ENCODE peak calls at places on chromosomes 7 and 10, in seven cellular contexts. One of them, this sample, is unnamed.

GRCh38 chr7:5223646-5224340 is 33.8 kb downstream of the WIPI2 start:
- DNase-seq in H9: no peak
- DNase-seq in esophagus squamous epithelium: no peak
- DNase-seq in progenitor cell of endocrine pancreas: no peak
- DNase-seq in cardiac muscle cell: no peak
- DNase-seq in GM12865: no peak
- DNase-seq in spleen: peak
- DNase-seq in this sample: no peak

GRCh38 chr7:28986723-28987122 is 28.6 kb upstream of the TRIL start:
- DNase-seq in spleen: no peak
- DNase-seq in H9: no peak
- DNase-seq in cardiac muscle cell: peak
- DNase-seq in GM12865: no peak
- DNase-seq in esophagus squamous epithelium: no peak
- DNase-seq in progenitor cell of endocrine pancreas: no peak
- DNase-seq in this sample: no peak

GRCh38 chr10:112175409-112175808 is 8.2 kb downstream of the GPAM start:
- DNase-seq in progenitor cell of endocrine pancreas: no peak
- DNase-seq in esophagus squamous epithelium: no peak
- DNase-seq in cardiac muscle cell: no peak
- DNase-seq in GM12865: no peak
- DNase-seq in spleen: no peak
- DNase-seq in H9: no peak
- DNase-seq in this sample: no peak

GRCh38 chr7:47570649-47571050 is 11.3 kb downstream of the TNS3 start:
- DNase-seq in spleen: no peak
- DNase-seq in progenitor cell of endocrine pancreas: no peak
- DNase-seq in GM12865: no peak
- DNase-seq in cardiac muscle cell: peak
- DNase-seq in esophagus squamous epithelium: no peak
- DNase-seq in H9: no peak
- DNase-seq in this sample: no peak

GRCh38 chr7:99012722-99013121 is 131.2 kb downstream of the SMURF1 start:
- DNase-seq in cardiac muscle cell: no peak
- DNase-seq in esophagus squamous epithelium: no peak
- DNase-seq in H9: no peak
- DNase-seq in spleen: no peak
- DNase-seq in progenitor cell of endocrine pancreas: no peak
- DNase-seq in GM12865: no peak
- DNase-seq in this sample: no peak

GRCh38 chr10:92756233-92757065 is 66.7 kb downstream of the HHEX start:
- DNase-seq in GM12865: peak
- DNase-seq in cardiac muscle cell: peak
- DNase-seq in progenitor cell of endocrine pancreas: no peak
- DNase-seq in esophagus squamous epithelium: no peak
- DNase-seq in H9: no peak
- DNase-seq in spleen: no peak
- DNase-seq in this sample: no peak

GRCh38 chr10:68156373-68157185 is 47.3 kb downstream of the MYPN start:
- DNase-seq in H9: peak
- DNase-seq in spleen: no peak
- DNase-seq in progenitor cell of endocrine pancreas: no peak
- DNase-seq in esophagus squamous epithelium: no peak
- DNase-seq in GM12865: peak
- DNase-seq in cardiac muscle cell: peak
- DNase-seq in this sample: peak

GRCh38 chr10:16756561-16757221 is 60.5 kb downstream of the RSU1 start:
- DNase-seq in progenitor cell of endocrine pancreas: no peak
- DNase-seq in esophagus squamous epithelium: no peak
- DNase-seq in H9: no peak
- DNase-seq in spleen: no peak
- DNase-seq in GM12865: no peak
- DNase-seq in cardiac muscle cell: peak
- DNase-seq in this sample: no peak

GRCh38 chr7:5457245-5457735 is 33.7 kb upstream of the TNRC18 start:
- DNase-seq in spleen: no peak
- DNase-seq in GM12865: no peak
- DNase-seq in H9: no peak
- DNase-seq in cardiac muscle cell: no peak
- DNase-seq in esophagus squamous epithelium: no peak
- DNase-seq in progenitor cell of endocrine pancreas: no peak
- DNase-seq in this sample: no peak

GRCh38 chr7:151853896-151854807 is 22.8 kb downstream of the PRKAG2 start:
- DNase-seq in spleen: peak
- DNase-seq in H9: no peak
- DNase-seq in progenitor cell of endocrine pancreas: no peak
- DNase-seq in cardiac muscle cell: no peak
- DNase-seq in GM12865: no peak
- DNase-seq in esophagus squamous epithelium: no peak
- DNase-seq in this sample: no peak

GRCh38 chr10:35306852-35307251 is 29.5 kb upstream of the CCNY start:
- DNase-seq in progenitor cell of endocrine pancreas: no peak
- DNase-seq in H9: no peak
- DNase-seq in GM12865: no peak
- DNase-seq in cardiac muscle cell: peak
- DNase-seq in esophagus squamous epithelium: no peak
- DNase-seq in spleen: no peak
- DNase-seq in this sample: peak

GRCh38 chr10:79562135-79562756 is 2.0 kb upstream of the SFTPA2 start:
- DNase-seq in spleen: peak
- DNase-seq in GM12865: peak
- DNase-seq in cardiac muscle cell: peak
- DNase-seq in H9: peak
- DNase-seq in progenitor cell of endocrine pancreas: peak
- DNase-seq in esophagus squamous epithelium: peak
- DNase-seq in this sample: peak

DNA sequence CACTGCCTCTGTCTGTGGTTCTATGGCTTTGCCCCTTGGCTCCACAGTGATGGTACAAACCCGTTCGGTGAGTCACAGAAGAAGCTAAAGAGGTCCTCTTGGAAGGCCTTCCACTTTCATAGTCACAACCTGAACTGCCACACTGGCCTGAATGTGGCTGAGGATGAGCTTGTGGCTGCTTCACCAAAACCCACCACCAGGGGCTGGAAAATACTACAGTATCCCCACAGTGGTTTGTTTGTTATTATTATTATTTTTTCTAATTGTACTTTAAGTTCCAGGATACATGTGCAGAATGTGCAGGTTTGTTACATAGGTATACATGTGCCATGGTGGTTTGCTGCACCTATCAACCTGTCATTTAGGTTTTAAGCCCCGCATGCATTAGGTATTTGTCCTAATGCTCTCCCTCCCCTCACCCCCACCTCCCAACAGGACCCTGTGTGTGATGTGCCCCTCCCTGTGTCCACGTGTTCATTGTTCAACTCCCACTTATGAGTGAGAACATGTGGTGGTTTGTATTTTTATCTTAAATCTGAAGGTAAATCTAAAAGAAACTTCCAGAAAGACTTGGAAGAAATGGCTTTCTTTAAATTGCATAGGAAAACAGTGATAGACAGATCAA is 160.8 kb upstream of the NPSR1 start:
- DNase-seq in cardiac muscle cell: no peak
- DNase-seq in spleen: no peak
- DNase-seq in GM12865: no peak
- DNase-seq in H9: peak
- DNase-seq in progenitor cell of endocrine pancreas: no peak
- DNase-seq in esophagus squamous epithelium: no peak
- DNase-seq in this sample: no peak
- TF ChIP-seq CTCF in cardiac muscle cell: peak
- TF ChIP-seq CTCF in spleen: no peak
- TF ChIP-seq CTCF in GM12865: peak
- TF ChIP-seq CTCF in H9: peak
- TF ChIP-seq CTCF in progenitor cell of endocrine pancreas: peak
- TF ChIP-seq CTCF in esophagus squamous epithelium: no peak
- TF ChIP-seq CTCF in this sample: peak

GRCh38 chr10:111034598-111035310 is 42.1 kb upstream of the ADRA2A start:
- DNase-seq in GM12865: no peak
- DNase-seq in spleen: no peak
- DNase-seq in cardiac muscle cell: peak
- DNase-seq in esophagus squamous epithelium: no peak
- DNase-seq in progenitor cell of endocrine pancreas: no peak
- DNase-seq in H9: no peak
- DNase-seq in this sample: no peak

GRCh38 chr10:111035542-111035941 is 41.3 kb upstream of the ADRA2A start:
- DNase-seq in GM12865: no peak
- DNase-seq in H9: no peak
- DNase-seq in esophagus squamous epithelium: no peak
- DNase-seq in progenitor cell of endocrine pancreas: no peak
- DNase-seq in spleen: no peak
- DNase-seq in cardiac muscle cell: no peak
- DNase-seq in this sample: no peak

GRCh38 chr10:111039522-111039921 is 37.3 kb upstream of the ADRA2A start:
- DNase-seq in spleen: no peak
- DNase-seq in progenitor cell of endocrine pancreas: no peak
- DNase-seq in esophagus squamous epithelium: no peak
- DNase-seq in GM12865: no peak
- DNase-seq in cardiac muscle cell: no peak
- DNase-seq in H9: no peak
- DNase-seq in this sample: no peak

DNA sequence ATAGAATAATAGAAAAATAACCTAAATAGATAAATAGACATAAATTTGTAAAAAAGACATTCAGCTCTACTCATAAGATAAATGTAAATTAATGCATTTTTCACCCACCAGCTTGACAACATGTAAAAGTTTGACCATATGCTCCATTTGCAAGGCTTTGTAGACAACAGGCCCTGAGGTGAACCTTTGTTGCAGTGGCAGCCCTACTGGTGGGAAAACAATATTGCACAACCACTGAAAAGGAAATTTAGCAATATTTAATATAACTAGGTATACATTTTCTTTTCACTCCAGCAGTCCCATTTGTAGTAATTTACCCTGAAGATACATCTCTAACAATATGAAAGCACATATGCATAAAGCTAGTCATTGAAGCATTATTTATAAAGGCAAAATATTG is 39.0 kb upstream of the ADRA2A start:
- DNase-seq in GM12865: no peak
- DNase-seq in H9: no peak
- DNase-seq in progenitor cell of endocrine pancreas: no peak
- DNase-seq in spleen: no peak
- DNase-seq in cardiac muscle cell: peak
- DNase-seq in esophagus squamous epithelium: no peak
- DNase-seq in this sample: no peak
- TF ChIP-seq CTCF in GM12865: peak
- TF ChIP-seq CTCF in H9: peak
- TF ChIP-seq CTCF in progenitor cell of endocrine pancreas: peak
- TF ChIP-seq CTCF in spleen: no peak
- TF ChIP-seq CTCF in cardiac muscle cell: peak
- TF ChIP-seq CTCF in esophagus squamous epithelium: no peak
- TF ChIP-seq CTCF in this sample: no peak

GRCh38 chr10:7301039-7301768 is 109.6 kb downstream of the SFMBT2 start:
- DNase-seq in GM12865: no peak
- DNase-seq in H9: peak
- DNase-seq in spleen: no peak
- DNase-seq in cardiac muscle cell: peak
- DNase-seq in progenitor cell of endocrine pancreas: no peak
- DNase-seq in esophagus squamous epithelium: no peak
- DNase-seq in this sample: no peak
- TF ChIP-seq CTCF in GM12865: no peak
- TF ChIP-seq CTCF in H9: peak
- TF ChIP-seq CTCF in spleen: no peak
- TF ChIP-seq CTCF in cardiac muscle cell: peak
- TF ChIP-seq CTCF in progenitor cell of endocrine pancreas: peak
- TF ChIP-seq CTCF in esophagus squamous epithelium: no peak
- TF ChIP-seq CTCF in this sample: peak

GRCh38 chr7:44257213-44257612 is 56.4 kb downstream of the YKT6 start:
- DNase-seq in progenitor cell of endocrine pancreas: no peak
- DNase-seq in GM12865: no peak
- DNase-seq in spleen: no peak
- DNase-seq in H9: no peak
- DNase-seq in esophagus squamous epithelium: no peak
- DNase-seq in cardiac muscle cell: no peak
- DNase-seq in this sample: no peak

GRCh38 chr7:44256459-44256858 is 55.7 kb downstream of the YKT6 start:
- DNase-seq in esophagus squamous epithelium: no peak
- DNase-seq in progenitor cell of endocrine pancreas: no peak
- DNase-seq in spleen: no peak
- DNase-seq in cardiac muscle cell: no peak
- DNase-seq in GM12865: no peak
- DNase-seq in H9: no peak
- DNase-seq in this sample: no peak

GRCh38 chr7:44258865-44259546 is 58.2 kb downstream of the YKT6 start:
- DNase-seq in esophagus squamous epithelium: no peak
- DNase-seq in H9: no peak
- DNase-seq in progenitor cell of endocrine pancreas: no peak
- DNase-seq in cardiac muscle cell: no peak
- DNase-seq in GM12865: no peak
- DNase-seq in spleen: no peak
- DNase-seq in this sample: no peak

GRCh38 chr7:44258423-44258760 is 57.6 kb downstream of the YKT6 start:
- DNase-seq in progenitor cell of endocrine pancreas: no peak
- DNase-seq in esophagus squamous epithelium: no peak
- DNase-seq in cardiac muscle cell: no peak
- DNase-seq in H9: no peak
- DNase-seq in spleen: no peak
- DNase-seq in GM12865: no peak
- DNase-seq in this sample: no peak

GRCh38 chr7:44257618-44258422 is 57.0 kb downstream of the YKT6 start:
- DNase-seq in spleen: peak
- DNase-seq in progenitor cell of endocrine pancreas: no peak
- DNase-seq in H9: no peak
- DNase-seq in GM12865: peak
- DNase-seq in cardiac muscle cell: peak
- DNase-seq in esophagus squamous epithelium: no peak
- DNase-seq in this sample: no peak
- TF ChIP-seq CTCF in spleen: no peak
- TF ChIP-seq CTCF in progenitor cell of endocrine pancreas: no peak
- TF ChIP-seq CTCF in H9: no peak
- TF ChIP-seq CTCF in GM12865: no peak
- TF ChIP-seq CTCF in cardiac muscle cell: no peak
- TF ChIP-seq CTCF in esophagus squamous epithelium: no peak
- TF ChIP-seq CTCF in this sample: no peak

GRCh38 chr10:23172846-23173548 is 19.1 kb upstream of the PTF1A start:
- DNase-seq in cardiac muscle cell: no peak
- DNase-seq in GM12865: no peak
- DNase-seq in spleen: no peak
- DNase-seq in progenitor cell of endocrine pancreas: peak
- DNase-seq in esophagus squamous epithelium: no peak
- DNase-seq in H9: peak
- DNase-seq in this sample: no peak

GRCh38 chr10:23174974-23175512 is 17.1 kb upstream of the PTF1A start:
- DNase-seq in H9: no peak
- DNase-seq in GM12865: no peak
- DNase-seq in spleen: no peak
- DNase-seq in esophagus squamous epithelium: no peak
- DNase-seq in cardiac muscle cell: no peak
- DNase-seq in progenitor cell of endocrine pancreas: no peak
- DNase-seq in this sample: no peak

GRCh38 chr10:23174075-23174973 is 17.8 kb upstream of the PTF1A start:
- DNase-seq in H9: no peak
- DNase-seq in cardiac muscle cell: no peak
- DNase-seq in esophagus squamous epithelium: no peak
- DNase-seq in spleen: no peak
- DNase-seq in GM12865: no peak
- DNase-seq in progenitor cell of endocrine pancreas: no peak
- DNase-seq in this sample: no peak

GRCh38 chr10:23172429-23172828 is 19.7 kb upstream of the PTF1A start:
- DNase-seq in esophagus squamous epithelium: no peak
- DNase-seq in progenitor cell of endocrine pancreas: no peak
- DNase-seq in GM12865: no peak
- DNase-seq in cardiac muscle cell: no peak
- DNase-seq in spleen: no peak
- DNase-seq in H9: no peak
- DNase-seq in this sample: no peak

GRCh38 chr10:23173549-23174074 is 18.5 kb upstream of the PTF1A start:
- DNase-seq in spleen: no peak
- DNase-seq in esophagus squamous epithelium: no peak
- DNase-seq in H9: no peak
- DNase-seq in progenitor cell of endocrine pancreas: no peak
- DNase-seq in cardiac muscle cell: no peak
- DNase-seq in GM12865: no peak
- DNase-seq in this sample: no peak
- TF ChIP-seq CTCF in spleen: no peak
- TF ChIP-seq CTCF in esophagus squamous epithelium: no peak
- TF ChIP-seq CTCF in H9: peak
- TF ChIP-seq CTCF in progenitor cell of endocrine pancreas: peak
- TF ChIP-seq CTCF in cardiac muscle cell: no peak
- TF ChIP-seq CTCF in GM12865: no peak
- TF ChIP-seq CTCF in this sample: no peak

This sample was measured in LNCaP clone FGC.